ENCODE peak calls at places on chromosomes 2 and 18, in six cellular contexts. O, B, G, Q, X and V are unnamed samples.
A peak's percentile ranks its signal among the peaks of the same experiment; 100 is the strongest.

GRCh38 chr2:72924353-72925240 is 7.3 kb downstream of the EMX1 start:
- DNase-seq in Q (no peak), X (no peak), O (no peak), B (no peak), G (no peak), V (no peak)

GRCh38 chr2:223668302-223668998 is 66.3 kb upstream of the SCG2 start:
- DNase-seq in X (peak; percentile 46), O (peak; percentile 82), B (no peak), G (no peak), Q (no peak), V (no peak)

GRCh38 chr2:80499095-80499494 is 194.5 kb upstream of the LRRTM1 start:
- DNase-seq in G (no peak), B (no peak), X (peak; percentile 66), O (peak; percentile 53), Q (no peak), V (peak; percentile 22)

GRCh38 chr18:63237911-63238710 is 81.5 kb downstream of the BCL2 start:
- DNase-seq in X (peak; percentile 95), G (no peak), O (peak; percentile 95), Q (no peak), B (no peak), V (peak; percentile 95)

GRCh38 chr18:21904856-21905255 is 164.3 kb downstream of the MIB1 start:
- DNase-seq in B (no peak), G (no peak), X (peak; percentile 34), Q (no peak), O (no peak), V (no peak)

GRCh38 chr2:100392715-100393114 is 24.8 kb downstream of the CHST10 start:
- DNase-seq in Q (no peak), B (no peak), X (no peak), G (no peak), O (no peak), V (no peak)

GRCh38 chr2:111219285-111219684 is 98.6 kb downstream of the BCL2L11 start:
- DNase-seq in G (no peak), Q (no peak), B (no peak), O (peak; percentile 79), X (no peak), V (no peak)

GRCh38 chr18:77197073-77197472 is 52.6 kb upstream of the GALR1 start:
- DNase-seq in B (no peak), Q (no peak), O (no peak), X (no peak), G (no peak), V (no peak)

GRCh38 chr18:8967573-8967972 is 134.9 kb upstream of the NDUFV2 start:
- DNase-seq in Q (no peak), B (no peak), O (no peak), G (no peak), X (no peak), V (no peak)

GRCh38 chr2:241015439-241015838 is 17.0 kb downstream of the SNED1 start:
- DNase-seq in Q (no peak), X (no peak), O (no peak), G (no peak), B (no peak), V (no peak)

GRCh38 chr2:336360-336759 is 48.5 kb upstream of the ALKAL2 start:
- DNase-seq in Q (no peak), B (no peak), G (no peak), X (no peak), O (no peak), V (no peak)

GRCh38 chr2:117555965-117556364 is 258.5 kb upstream of the DDX18 start:
- DNase-seq in X (no peak), O (no peak), B (no peak), Q (no peak), G (no peak), V (no peak)

GRCh38 chr2:138182276-138182675 is 218.0 kb downstream of the HNMT start:
- DNase-seq in X (no peak), G (no peak), B (no peak), Q (no peak), O (no peak), V (no peak)

GRCh38 chr2:24984912-24985311 is 13.2 kb upstream of the DNAJC27 start:
- DNase-seq in Q (no peak), G (no peak), B (no peak), X (peak; percentile 68), O (peak; percentile 57), V (no peak)

GRCh38 chr2:198961555-198961954 is 496.2 kb downstream of the SATB2 start:
- DNase-seq in X (no peak), O (no peak), B (no peak), G (no peak), Q (no peak), V (no peak)

GRCh38 chr2:195612515-195613495 is 44.2 kb upstream of the SLC39A10 start:
- DNase-seq in X (peak; percentile 76), B (no peak), G (no peak), O (peak; percentile 94), Q (no peak), V (peak; percentile 43)

GRCh38 chr2:20722592-20722991 is 55.6 kb downstream of the GDF7 start:
- DNase-seq in G (no peak), Q (no peak), B (no peak), O (no peak), X (no peak), V (no peak)

GRCh38 chr2:102094917-102095316 is 47.6 kb upstream of the IL1R1 start:
- DNase-seq in B (peak; percentile 25), Q (no peak), X (peak; percentile 84), O (peak; percentile 84), G (no peak), V (peak; percentile 76)

GRCh38 chr2:231191896-231192872 is 6.2 kb upstream of the ARMC9 start:
- DNase-seq in X (peak; percentile 93), B (no peak), O (peak; percentile 74), G (no peak), Q (no peak), V (peak; percentile 55)

GRCh38 chr2:23850564-23851256 is 76.2 kb downstream of the ATAD2B start:
- DNase-seq in X (no peak), O (no peak), Q (no peak), B (no peak), G (no peak), V (no peak)

GRCh38 chr2:44656460-44656859 is 285.0 kb upstream of the SIX3 start:
- DNase-seq in X (no peak), G (no peak), O (no peak), Q (no peak), B (no peak), V (no peak)

GRCh38 chr2:112061840-112062239 is 6.8 kb downstream of the TMEM87B start:
- DNase-seq in B (no peak), X (no peak), O (no peak), Q (no peak), G (no peak), V (no peak)